ENCODE peak calls at places on chromosomes 2 and 18, in five cellular contexts. N, F, T, O and W are unnamed samples.

GRCh38 chr2:119240311-119241204 is 16.9 kb downstream of the STEAP3 start:
- DNase-seq in N (no peak), F (peak; percentile 88), T (peak; percentile 72), O (no peak), W (no peak)

GRCh38 chr2:174574657-174575056 is 22.9 kb downstream of the WIPF1 start:
- DNase-seq in N (peak; percentile 52), F (peak; percentile 60), T (no peak), O (no peak), W (no peak)

GRCh38 chr2:128714861-128715312 is 396.2 kb upstream of the HS6ST1 start:
- DNase-seq in N (no peak), F (no peak), T (no peak), O (peak; percentile 17), W (no peak)

GRCh38 chr2:60820416-60821132 is 60.8 kb upstream of the REL start:
- DNase-seq in N (no peak), F (no peak), T (no peak), O (no peak), W (no peak)

GRCh38 chr2:133434962-133435668 is 133.1 kb downstream of the NCKAP5 start:
- DNase-seq in N (no peak), F (peak; percentile 35), T (peak; percentile 21), O (no peak), W (no peak)

GRCh38 chr18:44819944-44820510 is 139.3 kb downstream of the SETBP1 start:
- DNase-seq in N (peak; percentile 43), F (peak; percentile 63), T (peak; percentile 55), O (no peak), W (peak; percentile 36)

GRCh38 chr2:42924436-42924897 is 132.1 kb upstream of the HAAO start:
- DNase-seq in N (no peak), F (no peak), T (no peak), O (no peak), W (no peak)

GRCh38 chr2:203808041-203808750 is 59.4 kb upstream of the CTLA4 start:
- DNase-seq in N (no peak), F (no peak), T (no peak), O (no peak), W (no peak)

GRCh38 chr2:229910832-229911412 is 10.9 kb downstream of the TRIP12 start:
- DNase-seq in N (no peak), F (peak; percentile 27), T (no peak), O (peak; percentile 33), W (peak; percentile 45)

GRCh38 chr18:2169656-2170055 is 401.6 kb downstream of the METTL4 start:
- DNase-seq in N (no peak), F (no peak), T (no peak), O (no peak), W (no peak)

GRCh38 chr2:71327916-71328315 is 3.7 kb upstream of the ZNF638 start:
- DNase-seq in N (no peak), F (no peak), T (no peak), O (no peak), W (no peak)

GRCh38 chr18:31497711-31498449 is at the start of gene DSG2:
- DNase-seq in N (peak; percentile 37), F (peak; percentile 90), T (peak; percentile 74), O (peak; percentile 42), W (peak; percentile 86)

DNA sequence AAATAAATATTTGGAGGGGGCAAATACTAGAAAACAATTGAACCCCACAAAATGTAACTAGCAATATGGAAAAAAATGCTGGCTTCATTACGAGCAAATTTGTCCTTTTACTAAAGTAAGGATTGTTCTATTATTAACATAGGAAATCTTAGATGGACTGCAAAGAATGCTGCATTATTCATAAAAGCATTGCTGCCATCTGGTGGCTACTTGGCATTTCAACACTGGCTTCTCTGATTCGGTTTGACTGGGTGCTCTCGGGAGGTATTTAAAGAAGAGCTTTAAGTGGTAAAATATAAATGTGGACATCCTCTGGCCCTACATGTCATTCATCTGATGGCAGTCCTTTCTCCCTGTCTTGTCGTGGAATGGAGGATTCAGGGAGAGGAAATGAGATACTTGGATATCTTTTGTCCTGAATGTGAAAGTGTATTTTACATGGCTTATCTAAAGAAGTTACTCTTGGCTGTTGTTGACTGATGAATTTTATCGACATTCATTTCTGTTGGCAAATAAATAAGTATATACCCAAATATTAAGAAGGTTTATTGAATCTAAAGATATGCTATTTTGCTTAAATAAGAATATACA is 130.2 kb downstream of the ARHGAP15 start:
- DNase-seq in N (peak; percentile 39), F (peak; percentile 73), T (no peak), O (peak; percentile 87), W (peak; percentile 13)
- TF ChIP-seq CTCF in N (peak; percentile 56), F (peak; percentile 60), T (peak; percentile 49), O (peak; percentile 88), W (peak; percentile 67)

DNA sequence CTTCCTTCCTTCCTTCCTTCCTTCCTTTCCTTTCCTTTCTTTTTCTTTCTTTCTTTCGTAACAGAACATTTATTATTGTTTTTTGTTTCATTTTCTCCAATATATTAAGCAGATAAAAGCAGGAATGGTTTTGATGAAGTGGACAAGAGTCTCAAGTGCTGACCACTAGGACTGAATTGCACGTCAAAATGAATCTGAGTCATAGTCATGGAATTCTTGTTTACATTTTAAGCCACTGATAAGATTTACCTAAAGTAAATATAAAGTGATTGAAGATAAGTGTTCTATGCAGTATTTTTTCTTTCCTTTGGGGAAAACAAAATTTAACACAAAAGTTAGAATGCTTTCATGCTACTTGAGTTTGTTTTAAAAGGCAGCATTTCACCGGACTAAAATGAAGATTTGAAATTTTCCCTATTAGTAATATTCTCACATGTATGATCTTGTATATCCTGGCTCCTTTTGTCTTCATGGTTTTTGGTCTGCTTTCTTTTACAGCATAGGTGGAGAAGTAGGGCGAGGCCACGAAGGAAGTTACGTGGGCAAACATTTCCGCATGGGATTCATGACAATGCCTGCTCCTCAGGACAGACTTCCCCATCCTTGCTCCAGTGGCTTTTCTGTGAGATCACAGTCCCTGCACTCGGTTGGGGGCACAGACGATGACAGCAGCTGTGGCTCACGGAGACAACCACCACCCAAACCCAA is 113.5 kb downstream of the NYAP2 start:
- DNase-seq in N (no peak), F (no peak), T (no peak), O (no peak), W (no peak)
- TF ChIP-seq CTCF in N (no peak), F (no peak), T (no peak), O (no peak), W (no peak)

GRCh38 chr2:1246239-1246638 is 167.0 kb upstream of the TPO start:
- DNase-seq in N (no peak), F (no peak), T (no peak), O (no peak), W (no peak)
- TF ChIP-seq CTCF in N (no peak), F (no peak), T (no peak), O (no peak), W (no peak)

GRCh38 chr2:86487062-86487461 is 45.9 kb downstream of the KDM3A start:
- DNase-seq in N (no peak), F (no peak), T (no peak), O (no peak), W (no peak)
- TF ChIP-seq CTCF in N (no peak), F (no peak), T (no peak), O (no peak), W (no peak)

DNA sequence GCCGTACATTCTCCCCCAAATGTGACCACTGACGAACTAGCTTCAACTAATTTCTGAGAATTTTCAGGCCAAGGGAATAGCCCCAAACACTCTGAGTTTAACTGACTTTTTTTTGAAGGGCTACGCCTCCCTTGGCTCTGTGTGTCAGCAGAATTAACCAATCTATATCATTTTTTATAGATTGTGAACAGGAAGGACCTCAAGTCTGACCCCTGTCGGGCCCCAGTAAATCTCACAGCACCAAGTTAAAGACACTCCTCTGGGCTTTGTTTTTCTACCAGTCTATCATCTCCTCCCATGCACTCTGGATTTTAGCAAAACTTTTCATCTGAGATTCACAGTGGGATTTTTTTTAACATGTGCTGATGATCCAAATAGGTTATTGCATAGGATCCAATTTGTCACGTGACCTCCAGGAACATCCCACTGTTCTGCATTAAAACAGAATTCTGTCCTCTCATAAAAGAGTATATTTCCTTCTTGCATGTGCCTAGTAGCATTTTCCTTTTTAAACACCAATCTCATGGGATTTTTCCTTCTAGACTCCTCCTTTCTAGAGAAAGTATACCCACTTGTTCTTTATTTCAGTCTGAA is 307.1 kb downstream of the OSR1 start:
- DNase-seq in N (no peak), F (no peak), T (no peak), O (no peak), W (no peak)
- TF ChIP-seq CTCF in N (no peak), F (no peak), T (no peak), O (no peak), W (no peak)